ENCODE peak calls at places on chromosomes 12 and 14, in ten cellular contexts. N is A549, S is SJSA1, J is PC-9, C is astrocyte of the spinal cord, A is psoas muscle, F is heart right ventricle, G is fibroblast of lung, W is OCI-LY7, Y is IMR-90. Z is an unnamed sample.

GRCh38 chr14:103257211-103257962 is 76.7 kb upstream of the EIF5 start:
- DNase-seq in N (peak), S (peak), J (no peak), C (no peak), A (no peak), F (no peak), G (peak), W (no peak), Y (peak), Z (no peak)

GRCh38 chr12:64672925-64673409 is 62.7 kb downstream of the RASSF3 start:
- DNase-seq in N (peak), S (no peak), J (peak), C (peak), A (peak), F (peak), G (peak), W (peak), Y (peak), Z (no peak)

GRCh38 chr12:128660532-128661215 is 163.1 kb downstream of the SLC15A4 start:
- DNase-seq in N (no peak), S (no peak), J (no peak), C (no peak), A (no peak), F (no peak), G (no peak), W (no peak), Y (no peak), Z (no peak)

GRCh38 chr12:66065623-66066022 is 64.9 kb downstream of the LLPH start:
- DNase-seq in N (no peak), S (no peak), J (no peak), C (no peak), A (no peak), F (no peak), G (peak), W (no peak), Y (peak), Z (no peak)

GRCh38 chr12:34291426-34291901 is 269.2 kb downstream of the ALG10 start:
- DNase-seq in N (no peak), S (no peak), J (no peak), C (no peak), A (peak), F (no peak), G (no peak), W (no peak), Y (no peak), Z (no peak)

GRCh38 chr12:2557589-2557988 is 237.2 kb upstream of the FKBP4 start:
- DNase-seq in N (no peak), S (no peak), J (no peak), C (no peak), A (no peak), F (no peak), G (no peak), W (no peak), Y (no peak), Z (no peak)

GRCh38 chr12:85076688-85077430 is 40.7 kb downstream of the LRRIQ1 start:
- DNase-seq in N (peak), S (peak), J (peak), C (peak), A (no peak), F (no peak), G (peak), W (peak), Y (peak), Z (peak)

GRCh38 chr14:96264850-96265249 is 8.8 kb downstream of the BDKRB1 start:
- DNase-seq in N (peak), S (no peak), J (no peak), C (no peak), A (no peak), F (no peak), G (peak), W (no peak), Y (peak), Z (no peak)

GRCh38 chr12:69056743-69057515 is 124.0 kb upstream of the CPM start:
- DNase-seq in N (no peak), S (peak), J (no peak), C (peak), A (no peak), F (no peak), G (peak), W (no peak), Y (peak), Z (peak)

GRCh38 chr12:22527999-22528398 is 16.3 kb downstream of the C2CD5 start:
- DNase-seq in N (no peak), S (peak), J (no peak), C (peak), A (no peak), F (no peak), G (peak), W (no peak), Y (peak), Z (peak)

GRCh38 chr14:79831198-79831890 is 380.0 kb downstream of the DIO2 start:
- DNase-seq in N (no peak), S (no peak), J (no peak), C (no peak), A (no peak), F (no peak), G (no peak), W (no peak), Y (peak), Z (no peak)

GRCh38 chr12:52352951-52353350 is 14.3 kb downstream of the KRT85 start:
- DNase-seq in N (no peak), S (no peak), J (no peak), C (no peak), A (no peak), F (no peak), G (no peak), W (no peak), Y (no peak), Z (no peak)

GRCh38 chr12:44015333-44015941 is 179.6 kb downstream of the TMEM117 start:
- DNase-seq in N (peak), S (no peak), J (no peak), C (peak), A (no peak), F (no peak), G (peak), W (peak), Y (peak), Z (peak)

GRCh38 chr14:44029933-44030332 is 477.1 kb downstream of the FSCB start:
- DNase-seq in N (no peak), S (no peak), J (no peak), C (no peak), A (no peak), F (no peak), G (no peak), W (no peak), Y (no peak), Z (no peak)

GRCh38 chr12:1878695-1879094 is 39.8 kb downstream of the CACNA2D4 start:
- DNase-seq in N (no peak), S (no peak), J (no peak), C (no peak), A (no peak), F (no peak), G (no peak), W (no peak), Y (no peak), Z (no peak)

GRCh38 chr14:73696466-73697390 is 17.5 kb downstream of the PNMA1 start:
- DNase-seq in N (peak), S (peak), J (no peak), C (peak), A (no peak), F (no peak), G (peak), W (no peak), Y (peak), Z (peak)

GRCh38 chr14:58713677-58714076 is 75.9 kb downstream of the DACT1 start:
- DNase-seq in N (no peak), S (no peak), J (no peak), C (no peak), A (no peak), F (no peak), G (peak), W (no peak), Y (peak), Z (no peak)

GRCh38 chr14:54566152-54566409 is 847 bp upstream of the SAMD4A start:
- DNase-seq in N (no peak), S (no peak), J (no peak), C (no peak), A (no peak), F (no peak), G (no peak), W (no peak), Y (no peak), Z (no peak)

GRCh38 chr12:98297557-98297956 is 217.8 kb upstream of the TMPO start:
- DNase-seq in N (no peak), S (no peak), J (no peak), C (no peak), A (no peak), F (no peak), G (no peak), W (no peak), Y (no peak), Z (no peak)

GRCh38 chr14:67166450-67166853 is 22.8 kb upstream of the GARIN2 start:
- DNase-seq in N (peak), S (peak), J (peak), C (peak), A (no peak), F (no peak), G (peak), W (peak), Y (peak), Z (no peak)

GRCh38 chr14:85221832-85222231 is 308.1 kb upstream of the FLRT2 start:
- DNase-seq in N (no peak), S (no peak), J (no peak), C (no peak), A (no peak), F (no peak), G (no peak), W (no peak), Y (no peak), Z (no peak)

GRCh38 chr14:71355324-71356201 is 448.3 kb downstream of the PCNX1 start:
- DNase-seq in N (no peak), S (no peak), J (no peak), C (peak), A (no peak), F (no peak), G (peak), W (no peak), Y (peak), Z (peak)

GRCh38 chr14:22791302-22791701 is 23.9 kb downstream of the SLC7A7 start:
- DNase-seq in N (no peak), S (no peak), J (no peak), C (peak), A (no peak), F (no peak), G (peak), W (no peak), Y (peak), Z (peak)

GRCh38 chr12:132411457-132411856 is 78.5 kb upstream of the FBRSL1 start:
- DNase-seq in N (no peak), S (no peak), J (no peak), C (no peak), A (no peak), F (no peak), G (no peak), W (no peak), Y (no peak), Z (no peak)

GRCh38 chr12:125983094-125983783 is 918.0 kb downstream of the AACS start:
- DNase-seq in N (peak), S (no peak), J (peak), C (peak), A (no peak), F (peak), G (peak), W (no peak), Y (no peak), Z (no peak)

GRCh38 chr14:105528197-105528858 is 1.9 kb downstream of the TMEM121 start:
- DNase-seq in N (peak), S (peak), J (peak), C (peak), A (peak), F (peak), G (peak), W (peak), Y (peak), Z (no peak)

GRCh38 chr12:79687711-79688270 is 3.0 kb downstream of the PAWR start:
- DNase-seq in N (no peak), S (peak), J (no peak), C (peak), A (no peak), F (no peak), G (no peak), W (no peak), Y (peak), Z (no peak)

GRCh38 chr14:102155150-102155549 is 15.5 kb downstream of the WDR20 start:
- DNase-seq in N (no peak), S (no peak), J (no peak), C (peak), A (no peak), F (no peak), G (peak), W (no peak), Y (peak), Z (no peak)

GRCh38 chr12:65171870-65172269 is 2.5 kb downstream of the LEMD3 start:
- DNase-seq in N (no peak), S (no peak), J (no peak), C (no peak), A (no peak), F (no peak), G (no peak), W (peak), Y (no peak), Z (no peak)

GRCh38 chr12:80838024-80838658 is 99.6 kb downstream of the LIN7A start:
- DNase-seq in N (no peak), S (no peak), J (peak), C (no peak), A (no peak), F (no peak), G (no peak), W (no peak), Y (no peak), Z (no peak)

GRCh38 chr12:57107456-57107855 is 3.7 kb downstream of the STAT6 start:
- DNase-seq in N (no peak), S (no peak), J (no peak), C (no peak), A (peak), F (no peak), G (no peak), W (no peak), Y (no peak), Z (no peak)

GRCh38 chr14:95065411-95065810 is 91.9 kb downstream of the DICER1 start:
- DNase-seq in N (no peak), S (no peak), J (no peak), C (no peak), A (no peak), F (no peak), G (no peak), W (no peak), Y (no peak), Z (no peak)

GRCh38 chr12:12039897-12040296 is 30.8 kb upstream of the BCL2L14 start:
- DNase-seq in N (no peak), S (no peak), J (no peak), C (no peak), A (no peak), F (no peak), G (no peak), W (no peak), Y (no peak), Z (no peak)

GRCh38 chr12:30088259-30088995 is 304.7 kb upstream of the TMTC1 start:
- DNase-seq in N (no peak), S (no peak), J (no peak), C (no peak), A (no peak), F (no peak), G (no peak), W (no peak), Y (no peak), Z (no peak)

GRCh38 chr14:55350461-55350860 is 61.2 kb downstream of the ATG14 start:
- DNase-seq in N (no peak), S (no peak), J (no peak), C (no peak), A (no peak), F (no peak), G (no peak), W (no peak), Y (no peak), Z (no peak)

GRCh38 chr12:23352670-23353069 is 596.8 kb downstream of the SOX5 start:
- DNase-seq in N (no peak), S (no peak), J (no peak), C (no peak), A (no peak), F (no peak), G (no peak), W (no peak), Y (no peak), Z (no peak)

GRCh38 chr12:71160585-71160984 is 2.8 kb upstream of the TSPAN8 start:
- DNase-seq in N (no peak), S (no peak), J (no peak), C (no peak), A (no peak), F (no peak), G (peak), W (no peak), Y (no peak), Z (no peak)

GRCh38 chr12:71157601-71158233 is at the start of gene TSPAN8:
- DNase-seq in N (no peak), S (no peak), J (peak), C (no peak), A (no peak), F (no peak), G (no peak), W (no peak), Y (no peak), Z (no peak)

GRCh38 chr12:71161575-71161974 is 3.8 kb upstream of the TSPAN8 start:
- DNase-seq in N (no peak), S (no peak), J (no peak), C (no peak), A (no peak), F (no peak), G (no peak), W (no peak), Y (no peak), Z (no peak)

GRCh38 chr12:71159260-71159659 is 1.5 kb upstream of the TSPAN8 start:
- DNase-seq in N (no peak), S (no peak), J (no peak), C (no peak), A (no peak), F (no peak), G (no peak), W (no peak), Y (no peak), Z (no peak)

GRCh38 chr12:71158361-71158882 is 623 bp upstream of the TSPAN8 start:
- DNase-seq in N (no peak), S (no peak), J (no peak), C (no peak), A (no peak), F (no peak), G (peak), W (no peak), Y (no peak), Z (no peak)
- H3K4me3 ChIP-seq in N (no peak), S (no peak), J (no peak), C (no peak), A (peak), F (no peak), G (no peak), W (no peak), Y (no peak), Z (no peak)

GRCh38 chr14:90277581-90278198 is 21.3 kb downstream of the PSMC1 start:
- DNase-seq in N (no peak), S (no peak), J (no peak), C (no peak), A (no peak), F (no peak), G (no peak), W (no peak), Y (no peak), Z (no peak)

GRCh38 chr14:90280096-90280495 is 23.7 kb downstream of the PSMC1 start:
- DNase-seq in N (no peak), S (no peak), J (no peak), C (no peak), A (no peak), F (no peak), G (no peak), W (no peak), Y (no peak), Z (no peak)

GRCh38 chr14:90278199-90279175 is 22.1 kb downstream of the PSMC1 start:
- DNase-seq in N (no peak), S (no peak), J (no peak), C (no peak), A (no peak), F (no peak), G (no peak), W (no peak), Y (no peak), Z (no peak)

GRCh38 chr14:90281766-90282165 is 25.4 kb downstream of the PSMC1 start:
- DNase-seq in N (no peak), S (no peak), J (no peak), C (no peak), A (no peak), F (no peak), G (peak), W (no peak), Y (no peak), Z (no peak)

GRCh38 chr14:90281261-90281660 is 24.9 kb downstream of the PSMC1 start:
- DNase-seq in N (no peak), S (peak), J (peak), C (peak), A (no peak), F (no peak), G (peak), W (no peak), Y (peak), Z (peak)
- H3K4me3 ChIP-seq in N (no peak), S (no peak), J (no peak), C (no peak), A (no peak), F (no peak), G (no peak), W (no peak), Y (no peak), Z (no peak)

DNA sequence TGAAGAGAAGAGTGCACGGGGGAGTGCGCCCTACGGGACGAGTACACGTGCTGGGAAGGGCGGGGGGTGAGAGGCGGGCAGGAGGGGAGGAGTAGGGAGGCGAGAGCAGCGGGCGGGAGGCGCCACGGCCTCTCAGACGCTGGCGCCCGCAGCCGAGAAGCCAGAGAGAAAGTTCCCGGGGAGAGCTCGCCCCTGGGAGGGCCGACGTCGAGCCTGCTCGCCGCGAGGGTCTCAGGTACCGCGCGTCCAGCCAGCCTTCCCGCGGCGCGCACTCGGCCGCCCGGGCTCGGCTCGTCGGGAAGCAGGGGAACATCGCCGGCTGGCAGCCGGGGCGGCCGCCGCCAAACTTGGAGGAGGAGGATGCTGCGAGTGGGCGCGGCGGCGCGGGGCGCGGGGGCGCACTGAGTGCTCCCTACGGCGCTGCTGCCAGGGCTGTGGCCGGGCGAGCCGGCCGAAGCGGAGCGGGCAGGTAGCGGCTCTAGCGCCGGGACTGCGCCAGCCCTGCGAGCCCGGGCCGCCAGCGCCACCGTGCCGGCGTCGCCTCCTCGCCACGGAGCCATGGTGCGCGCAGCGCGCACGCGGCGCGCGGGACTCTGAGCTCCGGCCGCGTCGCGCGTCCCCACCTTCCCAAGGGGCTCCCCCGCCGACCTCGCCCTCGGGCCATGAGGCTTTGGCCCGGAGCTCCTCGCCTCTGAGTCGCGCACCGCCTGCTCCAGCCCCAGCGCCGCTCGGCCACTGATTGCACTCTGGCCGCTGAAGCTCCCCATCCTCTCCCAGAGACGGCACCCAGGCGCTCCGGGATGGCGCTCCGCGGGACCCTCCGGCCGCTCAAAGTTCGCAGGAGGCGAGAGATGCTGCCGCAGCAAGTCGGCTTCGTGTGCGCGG is at the start of gene SLC24A4:
- DNase-seq in N (peak), S (no peak), J (no peak), C (no peak), A (no peak), F (peak), G (peak), W (no peak), Y (no peak), Z (no peak)
- H3K4me3 ChIP-seq in N (peak), S (no peak), J (no peak), C (no peak), A (peak), F (peak), G (no peak), W (no peak), Y (no peak), Z (no peak)

DNA sequence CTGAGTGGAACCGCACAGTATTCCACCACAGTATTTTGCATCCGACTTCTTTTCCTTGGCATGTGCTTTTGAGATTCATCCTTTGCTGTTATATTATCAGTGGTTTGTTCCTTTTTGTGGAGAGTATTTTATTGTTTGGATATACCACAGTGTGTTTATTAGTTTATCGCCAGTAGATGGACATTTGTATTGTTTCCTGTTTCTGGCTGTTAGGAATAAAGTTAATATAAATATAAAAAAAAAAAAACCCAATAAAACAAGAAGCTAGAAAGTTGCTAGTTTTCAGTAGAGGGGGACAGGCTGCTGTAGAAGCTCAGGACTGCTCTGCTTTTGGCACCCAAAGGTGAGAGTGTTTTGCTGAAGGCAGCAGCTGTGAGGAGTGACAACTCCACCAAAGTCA is 62.0 kb upstream of the EEA1 start:
- DNase-seq in N (no peak), S (peak), J (no peak), C (no peak), A (no peak), F (no peak), G (no peak), W (no peak), Y (no peak), Z (no peak)
- H3K4me3 ChIP-seq in N (no peak), S (no peak), J (no peak), C (no peak), A (no peak), F (no peak), G (no peak), W (no peak), Y (no peak), Z (no peak)